ENCODE peak calls at places on chromosomes 13 and 19, in eight cellular contexts. Y, O, G, P, T, M, J and E are unnamed samples.

GRCh38 chr13:37656247-37656940 is 57.8 kb upstream of the POSTN start:
- DNase-seq in Y (no peak), M (no peak), T (peak), O (no peak), J (no peak), P (no peak), G (no peak), E (no peak)

GRCh38 chr13:34513526-34513925 is 428.5 kb upstream of the NBEA start:
- DNase-seq in M (no peak), P (no peak), G (no peak), O (no peak), Y (no peak), T (no peak), J (no peak), E (no peak)

GRCh38 chr13:33015791-33016323 is 366 bp upstream of the KL start:
- DNase-seq in M (peak), Y (peak), O (peak), J (no peak), G (peak), T (no peak), P (no peak), E (no peak)

GRCh38 chr13:41548031-41548430 is 90.7 kb downstream of the RGCC start:
- DNase-seq in O (no peak), M (no peak), T (no peak), G (no peak), Y (no peak), P (no peak), J (peak), E (no peak)

GRCh38 chr13:32734511-32734910 is 148.3 kb downstream of the PDS5B start:
- DNase-seq in O (no peak), G (no peak), P (no peak), M (no peak), Y (no peak), J (no peak), T (no peak), E (peak)

GRCh38 chr13:51632643-51633357 is 48.5 kb downstream of the WDFY2 start:
- DNase-seq in O (peak), Y (peak), T (no peak), G (no peak), J (no peak), P (peak), M (no peak), E (no peak)

GRCh38 chr13:23876265-23876664 is 12.9 kb downstream of the MIPEP start:
- DNase-seq in P (no peak), Y (peak), M (no peak), T (no peak), J (no peak), G (no peak), O (no peak), E (no peak)

GRCh38 chr19:50720921-50721291 is 1.3 kb upstream of the SHANK1 start:
- DNase-seq in P (no peak), T (no peak), G (no peak), O (no peak), Y (no peak), J (no peak), M (peak), E (no peak)

GRCh38 chr13:21046203-21046602 is 15.2 kb downstream of the LATS2 start:
- DNase-seq in Y (no peak), O (no peak), J (no peak), M (no peak), G (no peak), T (no peak), P (no peak), E (no peak)

GRCh38 chr19:13149628-13150186 is 468 bp downstream of the STX10 start:
- DNase-seq in M (peak), Y (peak), P (peak), G (peak), J (no peak), T (no peak), O (peak), E (no peak)

GRCh38 chr13:64928704-64929499 is 2301.2 kb downstream of the PCDH9 start:
- DNase-seq in J (no peak), T (peak), P (no peak), G (no peak), Y (no peak), M (no peak), O (no peak), E (no peak)

GRCh38 chr13:109704771-109705628 is 81.4 kb downstream of the IRS2 start:
- DNase-seq in Y (no peak), G (peak), O (no peak), P (no peak), M (no peak), J (no peak), T (no peak), E (no peak)

GRCh38 chr19:13920940-13921744 is 15.1 kb downstream of the CC2D1A start:
- DNase-seq in P (no peak), G (no peak), M (peak), J (no peak), O (no peak), Y (peak), T (no peak), E (no peak)

GRCh38 chr13:53411443-53411842 is 382.8 kb downstream of the OLFM4 start:
- DNase-seq in O (no peak), G (no peak), J (no peak), M (no peak), Y (no peak), T (no peak), P (no peak), E (no peak)

GRCh38 chr13:85093808-85094207 is 705.4 kb downstream of the SLITRK6 start:
- DNase-seq in G (no peak), Y (no peak), O (no peak), T (no peak), J (no peak), P (no peak), M (no peak), E (no peak)

GRCh38 chr19:32874605-32875004 is 5.0 kb upstream of the SLC7A9 start:
- DNase-seq in O (no peak), Y (no peak), P (no peak), J (no peak), T (no peak), G (no peak), M (peak), E (no peak)

GRCh38 chr19:18373892-18374629 is 11.9 kb upstream of the GDF15 start:
- DNase-seq in G (peak), M (peak), T (no peak), P (peak), Y (peak), O (peak), J (peak), E (no peak)

GRCh38 chr19:3243851-3244700 is 19.6 kb downstream of the CELF5 start:
- DNase-seq in T (no peak), P (no peak), M (peak), G (peak), Y (peak), O (no peak), J (no peak), E (no peak)

GRCh38 chr13:20142927-20143480 is 17.8 kb downstream of the GJA3 start:
- DNase-seq in T (no peak), G (no peak), M (no peak), P (no peak), Y (no peak), J (no peak), O (no peak), E (no peak)

GRCh38 chr19:29741226-29741625 is 26.2 kb upstream of the C19orf12 start:
- DNase-seq in P (no peak), O (no peak), Y (no peak), M (no peak), G (no peak), T (no peak), J (no peak), E (no peak)

GRCh38 chr13:87855553-87855952 is 184.4 kb downstream of the SLITRK5 start:
- DNase-seq in J (no peak), T (no peak), P (no peak), O (no peak), G (no peak), M (no peak), Y (no peak), E (no peak)

GRCh38 chr13:32125746-32126145 is 94.2 kb downstream of the FRY start:
- DNase-seq in P (no peak), O (no peak), G (no peak), M (no peak), Y (no peak), T (no peak), J (no peak), E (no peak)

GRCh38 chr19:46766569-46767317 is 20.5 kb upstream of the STRN4 start:
- DNase-seq in J (no peak), G (peak), M (peak), Y (peak), T (no peak), O (no peak), P (no peak), E (no peak)

GRCh38 chr13:94128430-94128829 is 351.1 kb downstream of the DCT start:
- DNase-seq in O (peak), J (no peak), G (no peak), Y (no peak), T (no peak), P (no peak), M (no peak), E (no peak)

GRCh38 chr13:51717786-51718398 is 86.1 kb downstream of the DHRS12 start:
- DNase-seq in Y (no peak), T (no peak), P (no peak), G (no peak), J (no peak), M (no peak), O (no peak), E (no peak)

GRCh38 chr19:48966541-48967345 is 1.6 kb downstream of the FTL start:
- DNase-seq in T (no peak), J (no peak), M (no peak), G (no peak), O (no peak), Y (no peak), P (no peak), E (no peak)

GRCh38 chr19:42471554-42472249 is 29.0 kb upstream of the CXCL17 start:
- DNase-seq in P (peak), G (peak), M (no peak), Y (peak), J (no peak), T (no peak), O (peak), E (no peak)

GRCh38 chr19:47075179-47075811 is 26.9 kb upstream of the TMEM160 start:
- DNase-seq in O (no peak), J (no peak), P (no peak), M (no peak), G (no peak), T (no peak), Y (no peak), E (no peak)

GRCh38 chr13:42533336-42533591 is 40.7 kb upstream of the TNFSF11 start:
- DNase-seq in T (no peak), Y (no peak), P (no peak), M (no peak), J (no peak), G (no peak), O (no peak), E (no peak)

GRCh38 chr19:4052993-4053422 is 13.7 kb downstream of the ZBTB7A start:
- DNase-seq in O (no peak), Y (no peak), P (no peak), J (no peak), T (no peak), M (no peak), G (no peak), E (no peak)

GRCh38 chr19:13718733-13719132 is 45.6 kb upstream of the MRI1 start:
- DNase-seq in G (no peak), O (no peak), J (no peak), M (no peak), P (no peak), Y (peak), T (no peak), E (peak)

GRCh38 chr13:100394005-100394695 is 194.4 kb downstream of the GGACT start:
- DNase-seq in P (no peak), M (no peak), Y (no peak), O (no peak), J (no peak), G (no peak), T (peak), E (no peak)

GRCh38 chr19:29860492-29860891 is 48.7 kb downstream of the CCNE1 start:
- DNase-seq in M (no peak), P (no peak), G (no peak), Y (peak), O (no peak), J (no peak), T (no peak), E (no peak)

GRCh38 chr19:12751635-12752034 is at the start of gene BEST2:
- DNase-seq in G (no peak), O (no peak), P (no peak), M (peak), J (no peak), Y (peak), T (no peak), E (no peak)

GRCh38 chr19:39481676-39482075 is 1.0 kb downstream of the TIMM50 start:
- DNase-seq in M (no peak), P (no peak), O (no peak), T (no peak), G (no peak), J (no peak), Y (no peak), E (no peak)

GRCh38 chr19:44345969-44346368 is 10.5 kb downstream of the ZNF112 start:
- DNase-seq in T (no peak), O (no peak), G (no peak), M (no peak), P (no peak), Y (no peak), J (no peak), E (no peak)

DNA sequence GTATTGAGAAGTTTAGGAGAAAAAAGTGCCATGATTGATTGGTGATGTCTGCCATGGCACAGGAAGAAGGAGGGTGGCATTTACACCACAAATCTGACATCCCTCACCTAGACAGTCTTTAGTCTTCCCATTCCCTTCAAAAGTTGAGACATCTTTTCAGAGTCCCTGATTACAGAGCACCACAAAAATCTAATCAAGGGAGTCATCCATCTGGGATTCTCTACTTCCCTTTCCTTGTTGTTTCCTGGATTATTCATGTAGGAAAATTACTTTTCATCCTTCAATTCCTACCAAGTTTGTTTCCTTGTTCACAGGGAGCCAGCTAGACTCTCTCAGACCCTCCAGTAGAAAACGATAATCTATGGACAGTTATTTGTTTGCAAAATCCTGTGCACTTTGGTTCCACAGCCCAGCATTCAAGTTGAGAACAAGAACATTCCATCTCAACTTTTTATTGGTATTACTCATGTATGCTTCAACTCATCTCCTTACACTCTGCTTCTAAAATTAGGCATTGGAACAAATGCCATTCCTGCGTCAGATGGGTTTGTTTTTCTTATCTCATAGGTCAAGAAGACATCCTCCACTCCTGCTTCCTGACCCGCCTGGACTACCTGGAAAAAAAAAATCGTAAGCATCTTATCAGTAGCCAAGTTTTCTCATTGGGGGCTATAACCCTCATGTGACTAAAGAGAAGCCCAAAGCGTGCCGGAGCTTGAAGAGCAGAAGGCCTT is 259.9 kb downstream of the FOXO1 start:
- DNase-seq in M (no peak), G (no peak), Y (no peak), P (no peak), J (peak), O (no peak), T (no peak), E (no peak)
- TF ChIP-seq POLR2AphosphoS5 in M (no peak), G (no peak), Y (no peak), P (no peak), J (peak), O (peak), T (no peak), E (no peak)

DNA sequence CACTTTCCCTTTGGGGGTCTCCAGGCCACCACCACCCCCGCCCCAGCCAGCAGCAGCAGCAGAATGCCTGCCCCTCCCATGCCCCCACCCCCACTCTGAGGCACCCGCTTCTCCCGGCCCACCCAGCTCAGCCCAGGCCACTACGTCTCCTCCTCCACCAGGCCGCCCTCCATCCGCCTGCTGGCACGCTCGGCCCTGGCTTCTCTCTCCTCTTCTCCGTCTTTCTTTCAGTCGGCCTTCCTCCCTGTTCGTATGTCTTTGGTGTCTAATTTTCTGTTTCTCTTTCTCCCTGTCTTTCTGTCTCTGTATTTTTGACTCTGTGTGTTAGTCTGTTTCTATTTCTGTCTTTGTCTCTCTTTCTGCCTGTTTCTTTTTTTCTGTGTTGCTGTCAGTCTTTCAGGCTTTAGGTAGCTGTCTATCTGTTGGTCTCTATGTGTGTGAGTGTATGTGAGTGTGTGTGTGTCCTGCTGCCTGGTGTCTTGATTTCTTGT is at the start of gene LGI4:
- DNase-seq in P (no peak), T (no peak), Y (no peak), G (no peak), M (no peak), O (no peak), J (no peak), E (no peak)
- H3K27ac ChIP-seq in P (peak), T (no peak), Y (no peak), G (peak), M (no peak), O (peak), J (peak), E (no peak)

DNA sequence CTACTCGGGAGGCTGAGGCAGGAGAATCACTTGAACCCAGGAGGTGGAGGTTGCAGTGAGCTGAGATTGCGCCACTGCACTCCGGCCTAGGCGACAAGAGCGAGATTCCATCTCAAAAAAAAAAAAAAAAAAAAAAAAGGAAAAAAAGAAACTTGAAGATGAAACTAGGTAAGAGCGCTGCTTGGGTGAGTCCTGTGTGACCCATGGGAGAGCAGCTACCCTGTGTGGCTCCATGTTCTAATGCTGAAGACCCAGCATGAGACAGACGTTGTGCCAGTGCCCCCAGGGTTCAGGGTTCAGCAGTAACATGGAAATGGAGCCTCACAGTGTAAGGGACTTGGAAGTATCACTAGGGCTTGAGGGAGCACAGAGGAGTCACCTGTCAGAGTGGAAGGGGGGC is 5.9 kb downstream of the ZNF784 start:
- DNase-seq in M (no peak), P (no peak), Y (peak), J (no peak), T (no peak), O (no peak), G (no peak), E (no peak)
- TF ChIP-seq POLR2AphosphoS5 in M (no peak), P (no peak), Y (no peak), J (no peak), T (no peak), O (no peak), G (no peak), E (no peak)

DNA sequence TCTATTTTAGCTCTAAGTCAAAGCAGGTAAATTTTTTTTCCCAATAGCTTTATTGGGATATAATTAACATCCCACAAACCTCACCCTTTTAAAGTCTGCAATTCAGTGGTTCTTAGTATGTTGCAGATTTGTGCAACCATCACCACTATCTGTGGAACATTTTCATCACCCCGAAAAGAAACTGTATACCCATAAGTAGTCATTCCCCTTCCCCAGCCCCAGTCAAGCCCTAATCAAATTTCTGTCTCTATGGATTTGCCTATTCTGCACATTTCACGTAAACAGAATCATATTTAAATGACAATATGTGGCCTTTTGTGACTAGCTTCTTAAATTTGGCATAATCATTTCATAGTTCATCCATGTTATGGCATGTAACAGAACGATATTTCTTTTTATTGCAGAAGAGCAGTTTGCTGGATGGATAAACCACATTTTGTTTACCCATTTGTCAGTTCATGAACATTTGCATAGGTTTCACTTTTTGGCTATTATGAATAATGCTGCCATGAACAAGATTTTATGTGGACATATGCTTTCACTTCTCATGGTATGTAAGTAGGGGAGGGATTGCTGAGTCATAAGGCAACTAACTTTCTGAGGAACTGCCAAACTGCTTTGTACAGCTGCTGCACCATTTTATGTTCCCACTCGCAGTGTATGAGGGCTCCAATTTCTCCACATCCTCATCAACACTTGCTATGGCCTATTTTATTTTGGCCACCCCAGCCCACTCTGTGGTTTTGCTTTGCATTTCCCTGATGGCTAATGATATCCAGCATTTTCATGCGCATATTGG is 10.9 kb downstream of the SLC46A3 start:
- DNase-seq in O (no peak), G (no peak), M (no peak), Y (no peak), P (no peak), J (no peak), T (no peak), E (no peak)
- H3K27ac ChIP-seq in O (no peak), G (no peak), M (no peak), Y (no peak), P (no peak), J (no peak), T (no peak), E (peak)